ENCODE peak calls at places on chromosomes 11 and 22, in four cellular contexts. One of them, this sample, is unnamed.

GRCh38 chr22:31344369-31345330 is 1.5 kb downstream of the PATZ1 start:
- DNase-seq in H9: peak
- DNase-seq in fibroblast of villous mesenchyme: peak
- DNase-seq in AG09309: no peak
- DNase-seq in this sample: no peak

GRCh38 chr11:102590646-102591045 is 34.5 kb downstream of the MMP20 start:
- DNase-seq in H9: no peak
- DNase-seq in fibroblast of villous mesenchyme: no peak
- DNase-seq in AG09309: no peak
- DNase-seq in this sample: no peak

GRCh38 chr11:15276616-15277015 is 161.9 kb downstream of the INSC start:
- DNase-seq in H9: no peak
- DNase-seq in fibroblast of villous mesenchyme: peak
- DNase-seq in AG09309: no peak
- DNase-seq in this sample: no peak

GRCh38 chr11:443542-444199 is 1.9 kb upstream of the ANO9 start:
- DNase-seq in H9: no peak
- DNase-seq in fibroblast of villous mesenchyme: peak
- DNase-seq in AG09309: no peak
- DNase-seq in this sample: no peak

GRCh38 chr22:40588726-40589125 is 47.8 kb downstream of the MRTFA start:
- DNase-seq in H9: no peak
- DNase-seq in fibroblast of villous mesenchyme: peak
- DNase-seq in AG09309: no peak
- DNase-seq in this sample: peak

GRCh38 chr11:9103542-9104276 is 12.3 kb upstream of the SCUBE2 start:
- DNase-seq in H9: no peak
- DNase-seq in fibroblast of villous mesenchyme: no peak
- DNase-seq in AG09309: no peak
- DNase-seq in this sample: no peak

GRCh38 chr22:19430890-19431541 is 517 bp downstream of the HIRA start:
- DNase-seq in H9: peak
- DNase-seq in fibroblast of villous mesenchyme: peak
- DNase-seq in AG09309: no peak
- DNase-seq in this sample: no peak

GRCh38 chr11:72426054-72426757 is 8.1 kb downstream of the CLPB start:
- DNase-seq in H9: no peak
- DNase-seq in fibroblast of villous mesenchyme: no peak
- DNase-seq in AG09309: no peak
- DNase-seq in this sample: no peak

GRCh38 chr22:50730941-50731661 is 6.9 kb upstream of the ACR start:
- DNase-seq in H9: no peak
- DNase-seq in fibroblast of villous mesenchyme: no peak
- DNase-seq in AG09309: no peak
- DNase-seq in this sample: no peak

GRCh38 chr22:38653741-38654140 is 2.5 kb downstream of the FAM227A start:
- DNase-seq in H9: no peak
- DNase-seq in fibroblast of villous mesenchyme: no peak
- DNase-seq in AG09309: no peak
- DNase-seq in this sample: no peak